ENCODE peak calls at places on chromosome 14, in nine cellular contexts. One of them, this sample, is unnamed.

GRCh38 chr14:104928391-104929133 is 3.9 kb downstream of the PLD4 start:
- DNase-seq in hepatocyte: no peak
- DNase-seq in left ventricle myocardium inferior: peak
- DNase-seq in lung: no peak
- DNase-seq in fibroblast of lung: no peak
- DNase-seq in GM12865: no peak
- DNase-seq in lower lobe of right lung: no peak
- DNase-seq in choroid plexus epithelial cell: no peak
- DNase-seq in foreskin fibroblast: no peak
- DNase-seq in this sample: no peak

GRCh38 chr14:93818857-93819256 is 30.6 kb upstream of the PRIMA1 start:
- DNase-seq in hepatocyte: no peak
- DNase-seq in left ventricle myocardium inferior: no peak
- DNase-seq in lung: no peak
- DNase-seq in fibroblast of lung: no peak
- DNase-seq in GM12865: no peak
- DNase-seq in lower lobe of right lung: no peak
- DNase-seq in choroid plexus epithelial cell: no peak
- DNase-seq in foreskin fibroblast: no peak
- DNase-seq in this sample: no peak

GRCh38 chr14:93989939-93990338 is 7.2 kb upstream of the CCDC197 start:
- DNase-seq in hepatocyte: no peak
- DNase-seq in left ventricle myocardium inferior: no peak
- DNase-seq in lung: no peak
- DNase-seq in fibroblast of lung: no peak
- DNase-seq in GM12865: peak
- DNase-seq in lower lobe of right lung: no peak
- DNase-seq in choroid plexus epithelial cell: no peak
- DNase-seq in foreskin fibroblast: no peak
- DNase-seq in this sample: no peak

GRCh38 chr14:99127651-99128167 is 144.3 kb downstream of the BCL11B start:
- DNase-seq in hepatocyte: peak
- DNase-seq in left ventricle myocardium inferior: no peak
- DNase-seq in lung: peak
- DNase-seq in fibroblast of lung: peak
- DNase-seq in GM12865: no peak
- DNase-seq in lower lobe of right lung: no peak
- DNase-seq in choroid plexus epithelial cell: peak
- DNase-seq in foreskin fibroblast: no peak
- DNase-seq in this sample: peak

GRCh38 chr14:60179296-60179924 is 14.2 kb upstream of the DHRS7 start:
- DNase-seq in hepatocyte: no peak
- DNase-seq in left ventricle myocardium inferior: no peak
- DNase-seq in lung: no peak
- DNase-seq in fibroblast of lung: peak
- DNase-seq in GM12865: peak
- DNase-seq in lower lobe of right lung: no peak
- DNase-seq in choroid plexus epithelial cell: no peak
- DNase-seq in foreskin fibroblast: no peak
- DNase-seq in this sample: no peak

GRCh38 chr14:103006106-103006505 is 51.2 kb downstream of the CDC42BPB start:
- DNase-seq in hepatocyte: no peak
- DNase-seq in left ventricle myocardium inferior: no peak
- DNase-seq in lung: no peak
- DNase-seq in fibroblast of lung: no peak
- DNase-seq in GM12865: no peak
- DNase-seq in lower lobe of right lung: no peak
- DNase-seq in choroid plexus epithelial cell: no peak
- DNase-seq in foreskin fibroblast: no peak
- DNase-seq in this sample: no peak

GRCh38 chr14:94213021-94213420 is 38.9 kb downstream of the PPP4R4 start:
- DNase-seq in hepatocyte: no peak
- DNase-seq in left ventricle myocardium inferior: no peak
- DNase-seq in lung: no peak
- DNase-seq in fibroblast of lung: peak
- DNase-seq in GM12865: no peak
- DNase-seq in lower lobe of right lung: no peak
- DNase-seq in choroid plexus epithelial cell: peak
- DNase-seq in foreskin fibroblast: peak
- DNase-seq in this sample: no peak

GRCh38 chr14:31283568-31284252 is 76.1 kb upstream of the HECTD1 start:
- DNase-seq in hepatocyte: no peak
- DNase-seq in left ventricle myocardium inferior: no peak
- DNase-seq in lung: no peak
- DNase-seq in fibroblast of lung: peak
- DNase-seq in GM12865: peak
- DNase-seq in lower lobe of right lung: no peak
- DNase-seq in choroid plexus epithelial cell: peak
- DNase-seq in foreskin fibroblast: no peak
- DNase-seq in this sample: no peak

GRCh38 chr14:70567791-70568190 is 32.7 kb downstream of the MED6 start:
- DNase-seq in hepatocyte: peak
- DNase-seq in left ventricle myocardium inferior: no peak
- DNase-seq in lung: no peak
- DNase-seq in fibroblast of lung: peak
- DNase-seq in GM12865: peak
- DNase-seq in lower lobe of right lung: no peak
- DNase-seq in choroid plexus epithelial cell: peak
- DNase-seq in foreskin fibroblast: peak
- DNase-seq in this sample: no peak

GRCh38 chr14:89833120-89833521 is 121.4 kb downstream of the EFCAB11 start:
- DNase-seq in hepatocyte: no peak
- DNase-seq in left ventricle myocardium inferior: no peak
- DNase-seq in lung: no peak
- DNase-seq in fibroblast of lung: peak
- DNase-seq in GM12865: no peak
- DNase-seq in lower lobe of right lung: no peak
- DNase-seq in choroid plexus epithelial cell: no peak
- DNase-seq in foreskin fibroblast: no peak
- DNase-seq in this sample: no peak

GRCh38 chr14:71399057-71399487 is 491.8 kb downstream of the PCNX1 start:
- DNase-seq in hepatocyte: no peak
- DNase-seq in left ventricle myocardium inferior: no peak
- DNase-seq in lung: no peak
- DNase-seq in fibroblast of lung: peak
- DNase-seq in GM12865: peak
- DNase-seq in lower lobe of right lung: no peak
- DNase-seq in choroid plexus epithelial cell: no peak
- DNase-seq in foreskin fibroblast: no peak
- DNase-seq in this sample: no peak

GRCh38 chr14:105389976-105390848 is 8.1 kb upstream of the TEX22 start:
- DNase-seq in hepatocyte: no peak
- DNase-seq in left ventricle myocardium inferior: no peak
- DNase-seq in lung: no peak
- DNase-seq in fibroblast of lung: no peak
- DNase-seq in GM12865: no peak
- DNase-seq in lower lobe of right lung: no peak
- DNase-seq in choroid plexus epithelial cell: no peak
- DNase-seq in foreskin fibroblast: no peak
- DNase-seq in this sample: no peak

GRCh38 chr14:66140213-66140918 is 345.8 kb upstream of the CCDC196 start:
- DNase-seq in hepatocyte: no peak
- DNase-seq in left ventricle myocardium inferior: no peak
- DNase-seq in lung: no peak
- DNase-seq in fibroblast of lung: no peak
- DNase-seq in GM12865: peak
- DNase-seq in lower lobe of right lung: no peak
- DNase-seq in choroid plexus epithelial cell: no peak
- DNase-seq in foreskin fibroblast: no peak
- DNase-seq in this sample: no peak

GRCh38 chr14:103543721-103544626 is 15.0 kb downstream of the TRMT61A start:
- DNase-seq in hepatocyte: no peak
- DNase-seq in left ventricle myocardium inferior: peak
- DNase-seq in lung: no peak
- DNase-seq in fibroblast of lung: no peak
- DNase-seq in GM12865: no peak
- DNase-seq in lower lobe of right lung: peak
- DNase-seq in choroid plexus epithelial cell: no peak
- DNase-seq in foreskin fibroblast: no peak
- DNase-seq in this sample: no peak

GRCh38 chr14:49962616-49963015 is 69.7 kb downstream of the ARF6 start:
- DNase-seq in hepatocyte: no peak
- DNase-seq in left ventricle myocardium inferior: no peak
- DNase-seq in lung: no peak
- DNase-seq in fibroblast of lung: peak
- DNase-seq in GM12865: peak
- DNase-seq in lower lobe of right lung: no peak
- DNase-seq in choroid plexus epithelial cell: peak
- DNase-seq in foreskin fibroblast: no peak
- DNase-seq in this sample: no peak

GRCh38 chr14:96614528-96614927 is 112.3 kb downstream of the PAPOLA start:
- DNase-seq in hepatocyte: no peak
- DNase-seq in left ventricle myocardium inferior: no peak
- DNase-seq in lung: no peak
- DNase-seq in fibroblast of lung: no peak
- DNase-seq in GM12865: no peak
- DNase-seq in lower lobe of right lung: no peak
- DNase-seq in choroid plexus epithelial cell: no peak
- DNase-seq in foreskin fibroblast: no peak
- DNase-seq in this sample: no peak

GRCh38 chr14:92653162-92653651 is 95.2 kb downstream of the LGMN start:
- DNase-seq in hepatocyte: no peak
- DNase-seq in left ventricle myocardium inferior: no peak
- DNase-seq in lung: no peak
- DNase-seq in fibroblast of lung: no peak
- DNase-seq in GM12865: peak
- DNase-seq in lower lobe of right lung: peak
- DNase-seq in choroid plexus epithelial cell: no peak
- DNase-seq in foreskin fibroblast: no peak
- DNase-seq in this sample: no peak
- H3K4me3 ChIP-seq in hepatocyte: no peak
- H3K4me3 ChIP-seq in left ventricle myocardium inferior: peak
- H3K4me3 ChIP-seq in lung: no peak
- H3K4me3 ChIP-seq in fibroblast of lung: no peak
- H3K4me3 ChIP-seq in GM12865: peak
- H3K4me3 ChIP-seq in lower lobe of right lung: peak
- H3K4me3 ChIP-seq in choroid plexus epithelial cell: no peak
- H3K4me3 ChIP-seq in foreskin fibroblast: no peak
- H3K4me3 ChIP-seq in this sample: no peak

DNA sequence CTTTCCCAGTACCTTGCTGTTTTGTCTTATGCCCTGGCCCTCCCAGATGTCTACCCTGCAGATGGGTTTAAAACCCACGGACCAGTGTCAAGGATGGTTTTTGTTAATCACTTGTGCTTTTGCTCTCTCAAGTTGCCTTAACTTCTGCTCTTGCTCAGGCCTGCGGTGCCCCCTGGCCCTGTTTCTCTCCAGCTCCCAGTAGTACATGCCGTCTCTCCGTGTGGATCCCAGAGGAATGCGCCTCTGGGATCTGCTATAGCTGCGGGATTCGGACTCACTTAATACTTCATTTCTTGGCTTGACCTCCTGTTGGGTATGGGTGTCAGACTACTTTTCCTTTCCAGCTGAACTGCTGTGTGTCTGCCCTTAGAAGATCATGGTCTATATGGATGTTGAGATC is 14.5 kb downstream of the PLEKHG3 start:
- DNase-seq in hepatocyte: no peak
- DNase-seq in left ventricle myocardium inferior: no peak
- DNase-seq in lung: no peak
- DNase-seq in fibroblast of lung: no peak
- DNase-seq in GM12865: no peak
- DNase-seq in lower lobe of right lung: no peak
- DNase-seq in choroid plexus epithelial cell: no peak
- DNase-seq in foreskin fibroblast: no peak
- DNase-seq in this sample: no peak
- TF ChIP-seq CTCF in hepatocyte: no peak
- TF ChIP-seq CTCF in left ventricle myocardium inferior: no peak
- TF ChIP-seq CTCF in lung: no peak
- TF ChIP-seq CTCF in fibroblast of lung: no peak
- TF ChIP-seq CTCF in GM12865: no peak
- TF ChIP-seq CTCF in lower lobe of right lung: no peak
- TF ChIP-seq CTCF in choroid plexus epithelial cell: no peak
- TF ChIP-seq CTCF in foreskin fibroblast: no peak
- TF ChIP-seq CTCF in this sample: no peak

GRCh38 chr14:100567877-100568163 is 19.4 kb downstream of the BEGAIN start:
- DNase-seq in hepatocyte: no peak
- DNase-seq in left ventricle myocardium inferior: no peak
- DNase-seq in lung: no peak
- DNase-seq in fibroblast of lung: no peak
- DNase-seq in GM12865: no peak
- DNase-seq in lower lobe of right lung: no peak
- DNase-seq in choroid plexus epithelial cell: no peak
- DNase-seq in foreskin fibroblast: no peak
- DNase-seq in this sample: no peak

GRCh38 chr14:100565650-100566049 is 21.6 kb downstream of the BEGAIN start:
- DNase-seq in hepatocyte: no peak
- DNase-seq in left ventricle myocardium inferior: no peak
- DNase-seq in lung: no peak
- DNase-seq in fibroblast of lung: no peak
- DNase-seq in GM12865: no peak
- DNase-seq in lower lobe of right lung: no peak
- DNase-seq in choroid plexus epithelial cell: no peak
- DNase-seq in foreskin fibroblast: no peak
- DNase-seq in this sample: no peak

GRCh38 chr14:100566119-100566518 is 21.1 kb downstream of the BEGAIN start:
- DNase-seq in hepatocyte: no peak
- DNase-seq in left ventricle myocardium inferior: no peak
- DNase-seq in lung: no peak
- DNase-seq in fibroblast of lung: no peak
- DNase-seq in GM12865: no peak
- DNase-seq in lower lobe of right lung: no peak
- DNase-seq in choroid plexus epithelial cell: no peak
- DNase-seq in foreskin fibroblast: no peak
- DNase-seq in this sample: no peak

GRCh38 chr14:100567009-100567876 is 20.0 kb downstream of the BEGAIN start:
- DNase-seq in hepatocyte: no peak
- DNase-seq in left ventricle myocardium inferior: no peak
- DNase-seq in lung: no peak
- DNase-seq in fibroblast of lung: no peak
- DNase-seq in GM12865: no peak
- DNase-seq in lower lobe of right lung: no peak
- DNase-seq in choroid plexus epithelial cell: no peak
- DNase-seq in foreskin fibroblast: no peak
- DNase-seq in this sample: no peak

DNA sequence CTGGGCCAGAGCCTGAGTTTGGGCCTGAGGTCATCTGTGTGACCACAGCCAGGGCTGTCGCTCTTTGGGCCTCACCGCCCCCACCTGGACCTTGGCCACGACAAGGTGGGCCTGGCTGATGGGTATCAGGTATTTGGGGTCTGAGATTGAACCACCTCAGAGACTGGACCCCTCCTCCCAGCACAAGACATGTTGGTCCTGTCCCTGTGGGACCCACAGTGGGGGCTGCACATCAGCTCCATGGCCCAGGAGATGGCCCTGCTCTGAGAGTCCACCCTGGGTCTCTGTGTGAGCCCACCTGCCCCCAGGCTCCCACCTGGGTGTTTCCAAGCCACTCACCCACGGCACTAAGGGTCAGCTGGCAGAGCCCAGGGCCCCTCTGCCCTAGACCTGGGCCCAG is 20.6 kb downstream of the BEGAIN start:
- DNase-seq in hepatocyte: no peak
- DNase-seq in left ventricle myocardium inferior: no peak
- DNase-seq in lung: no peak
- DNase-seq in fibroblast of lung: no peak
- DNase-seq in GM12865: no peak
- DNase-seq in lower lobe of right lung: no peak
- DNase-seq in choroid plexus epithelial cell: no peak
- DNase-seq in foreskin fibroblast: no peak
- DNase-seq in this sample: no peak
- H3K4me3 ChIP-seq in hepatocyte: no peak
- H3K4me3 ChIP-seq in left ventricle myocardium inferior: peak
- H3K4me3 ChIP-seq in lung: no peak
- H3K4me3 ChIP-seq in fibroblast of lung: no peak
- H3K4me3 ChIP-seq in GM12865: no peak
- H3K4me3 ChIP-seq in lower lobe of right lung: peak
- H3K4me3 ChIP-seq in choroid plexus epithelial cell: no peak
- H3K4me3 ChIP-seq in foreskin fibroblast: no peak
- H3K4me3 ChIP-seq in this sample: peak

GRCh38 chr14:77653473-77653872 is 37.0 kb upstream of the SPTLC2 start:
- DNase-seq in hepatocyte: no peak
- DNase-seq in left ventricle myocardium inferior: no peak
- DNase-seq in lung: no peak
- DNase-seq in fibroblast of lung: no peak
- DNase-seq in GM12865: no peak
- DNase-seq in lower lobe of right lung: no peak
- DNase-seq in choroid plexus epithelial cell: no peak
- DNase-seq in foreskin fibroblast: no peak
- DNase-seq in this sample: no peak
- TF ChIP-seq CTCF in hepatocyte: no peak
- TF ChIP-seq CTCF in left ventricle myocardium inferior: no peak
- TF ChIP-seq CTCF in lung: no peak
- TF ChIP-seq CTCF in fibroblast of lung: no peak
- TF ChIP-seq CTCF in GM12865: peak
- TF ChIP-seq CTCF in lower lobe of right lung: no peak
- TF ChIP-seq CTCF in choroid plexus epithelial cell: peak
- TF ChIP-seq CTCF in foreskin fibroblast: no peak
- TF ChIP-seq CTCF in this sample: peak

This sample was measured in astrocyte of the cerebellum.